ENCODE peak calls at places on chromosomes 12 and 14, in ten cellular contexts. One of them, this sample, is unnamed.

GRCh38 chr14:69928111-69928523 is 48.9 kb downstream of the SMOC1 start:
- DNase-seq in AG04450: peak; percentile 58
- DNase-seq in heart left ventricle: no peak
- DNase-seq in HCT116: no peak
- DNase-seq in BE2C: no peak
- DNase-seq in mucosa of descending colon: no peak
- DNase-seq in NB4: no peak
- DNase-seq in Panc1: no peak
- DNase-seq in type B pancreatic cell: no peak
- DNase-seq in A549: peak; percentile 11
- DNase-seq in this sample: peak; percentile 18

GRCh38 chr14:31937730-31938346 is 139.3 kb upstream of the ARHGAP5 start:
- DNase-seq in AG04450: no peak
- DNase-seq in heart left ventricle: peak; percentile 58
- DNase-seq in HCT116: peak; percentile 91
- DNase-seq in BE2C: peak; percentile 35
- DNase-seq in mucosa of descending colon: peak; percentile 48
- DNase-seq in NB4: peak; percentile 58
- DNase-seq in Panc1: peak; percentile 89
- DNase-seq in type B pancreatic cell: no peak
- DNase-seq in A549: peak; percentile 96
- DNase-seq in this sample: peak; percentile 76

GRCh38 chr12:132287391-132288238 is 41.8 kb downstream of the GALNT9 start:
- DNase-seq in AG04450: no peak
- DNase-seq in heart left ventricle: no peak
- DNase-seq in HCT116: no peak
- DNase-seq in BE2C: no peak
- DNase-seq in mucosa of descending colon: no peak
- DNase-seq in NB4: no peak
- DNase-seq in Panc1: no peak
- DNase-seq in type B pancreatic cell: no peak
- DNase-seq in A549: no peak
- DNase-seq in this sample: no peak

GRCh38 chr12:109880938-109881337 is 597 bp upstream of the GLTP start:
- DNase-seq in AG04450: no peak
- DNase-seq in heart left ventricle: no peak
- DNase-seq in HCT116: no peak
- DNase-seq in BE2C: no peak
- DNase-seq in mucosa of descending colon: no peak
- DNase-seq in NB4: no peak
- DNase-seq in Panc1: no peak
- DNase-seq in type B pancreatic cell: no peak
- DNase-seq in A549: no peak
- DNase-seq in this sample: no peak

GRCh38 chr12:94806617-94807016 is 156.3 kb upstream of the TMCC3 start:
- DNase-seq in AG04450: no peak
- DNase-seq in heart left ventricle: no peak
- DNase-seq in HCT116: no peak
- DNase-seq in BE2C: no peak
- DNase-seq in mucosa of descending colon: no peak
- DNase-seq in NB4: no peak
- DNase-seq in Panc1: no peak
- DNase-seq in type B pancreatic cell: no peak
- DNase-seq in A549: no peak
- DNase-seq in this sample: no peak

GRCh38 chr14:68199465-68200145 is 380.0 kb downstream of the RAD51B start:
- DNase-seq in AG04450: no peak
- DNase-seq in heart left ventricle: peak; percentile 66
- DNase-seq in HCT116: no peak
- DNase-seq in BE2C: no peak
- DNase-seq in mucosa of descending colon: no peak
- DNase-seq in NB4: no peak
- DNase-seq in Panc1: no peak
- DNase-seq in type B pancreatic cell: no peak
- DNase-seq in A549: no peak
- DNase-seq in this sample: no peak

GRCh38 chr12:126425264-126425663 is 1360.0 kb downstream of the AACS start:
- DNase-seq in AG04450: no peak
- DNase-seq in heart left ventricle: no peak
- DNase-seq in HCT116: no peak
- DNase-seq in BE2C: no peak
- DNase-seq in mucosa of descending colon: no peak
- DNase-seq in NB4: no peak
- DNase-seq in Panc1: no peak
- DNase-seq in type B pancreatic cell: no peak
- DNase-seq in A549: no peak
- DNase-seq in this sample: no peak

GRCh38 chr12:75820848-75821578 is 210.6 kb downstream of the PHLDA1 start:
- DNase-seq in AG04450: peak; percentile 93
- DNase-seq in heart left ventricle: peak; percentile 44
- DNase-seq in HCT116: no peak
- DNase-seq in BE2C: no peak
- DNase-seq in mucosa of descending colon: peak; percentile 23
- DNase-seq in NB4: no peak
- DNase-seq in Panc1: no peak
- DNase-seq in type B pancreatic cell: no peak
- DNase-seq in A549: peak; percentile 11
- DNase-seq in this sample: no peak

GRCh38 chr12:113854385-113855136 is 111.6 kb downstream of the RBM19 start:
- DNase-seq in AG04450: no peak
- DNase-seq in heart left ventricle: no peak
- DNase-seq in HCT116: no peak
- DNase-seq in BE2C: no peak
- DNase-seq in mucosa of descending colon: no peak
- DNase-seq in NB4: no peak
- DNase-seq in Panc1: no peak
- DNase-seq in type B pancreatic cell: no peak
- DNase-seq in A549: no peak
- DNase-seq in this sample: no peak
- TF ChIP-seq CTCF in AG04450: no peak
- TF ChIP-seq CTCF in heart left ventricle: no peak
- TF ChIP-seq CTCF in HCT116: no peak
- TF ChIP-seq CTCF in BE2C: no peak
- TF ChIP-seq CTCF in mucosa of descending colon: no peak
- TF ChIP-seq CTCF in NB4: no peak
- TF ChIP-seq CTCF in Panc1: no peak
- TF ChIP-seq CTCF in type B pancreatic cell: no peak
- TF ChIP-seq CTCF in A549: no peak
- TF ChIP-seq CTCF in this sample: no peak

GRCh38 chr14:57247283-57247682 is 21.4 kb downstream of the EXOC5 start:
- DNase-seq in AG04450: no peak
- DNase-seq in heart left ventricle: no peak
- DNase-seq in HCT116: no peak
- DNase-seq in BE2C: no peak
- DNase-seq in mucosa of descending colon: no peak
- DNase-seq in NB4: no peak
- DNase-seq in Panc1: no peak
- DNase-seq in type B pancreatic cell: no peak
- DNase-seq in A549: no peak
- DNase-seq in this sample: no peak
- TF ChIP-seq CTCF in AG04450: no peak
- TF ChIP-seq CTCF in heart left ventricle: no peak
- TF ChIP-seq CTCF in HCT116: no peak
- TF ChIP-seq CTCF in BE2C: no peak
- TF ChIP-seq CTCF in mucosa of descending colon: no peak
- TF ChIP-seq CTCF in NB4: no peak
- TF ChIP-seq CTCF in Panc1: no peak
- TF ChIP-seq CTCF in type B pancreatic cell: no peak
- TF ChIP-seq CTCF in A549: no peak
- TF ChIP-seq CTCF in this sample: no peak

GRCh38 chr12:117100851-117101673 is 1.8 kb upstream of the TESC start:
- DNase-seq in AG04450: no peak
- DNase-seq in heart left ventricle: no peak
- DNase-seq in HCT116: no peak
- DNase-seq in BE2C: no peak
- DNase-seq in mucosa of descending colon: no peak
- DNase-seq in NB4: peak; percentile 71
- DNase-seq in Panc1: no peak
- DNase-seq in type B pancreatic cell: no peak
- DNase-seq in A549: peak; percentile 54
- DNase-seq in this sample: no peak

GRCh38 chr12:117101953-117102833 is 3.0 kb upstream of the TESC start:
- DNase-seq in AG04450: no peak
- DNase-seq in heart left ventricle: no peak
- DNase-seq in HCT116: no peak
- DNase-seq in BE2C: no peak
- DNase-seq in mucosa of descending colon: no peak
- DNase-seq in NB4: no peak
- DNase-seq in Panc1: no peak
- DNase-seq in type B pancreatic cell: no peak
- DNase-seq in A549: no peak
- DNase-seq in this sample: no peak

GRCh38 chr12:117098361-117099217 is 627 bp downstream of the TESC start:
- DNase-seq in AG04450: no peak
- DNase-seq in heart left ventricle: no peak
- DNase-seq in HCT116: no peak
- DNase-seq in BE2C: no peak
- DNase-seq in mucosa of descending colon: peak; percentile 34
- DNase-seq in NB4: peak; percentile 62
- DNase-seq in Panc1: no peak
- DNase-seq in type B pancreatic cell: no peak
- DNase-seq in A549: peak; percentile 37
- DNase-seq in this sample: no peak

GRCh38 chr12:117098071-117098360 is 1.2 kb downstream of the TESC start:
- DNase-seq in AG04450: no peak
- DNase-seq in heart left ventricle: no peak
- DNase-seq in HCT116: no peak
- DNase-seq in BE2C: no peak
- DNase-seq in mucosa of descending colon: no peak
- DNase-seq in NB4: no peak
- DNase-seq in Panc1: no peak
- DNase-seq in type B pancreatic cell: no peak
- DNase-seq in A549: no peak
- DNase-seq in this sample: no peak

DNA sequence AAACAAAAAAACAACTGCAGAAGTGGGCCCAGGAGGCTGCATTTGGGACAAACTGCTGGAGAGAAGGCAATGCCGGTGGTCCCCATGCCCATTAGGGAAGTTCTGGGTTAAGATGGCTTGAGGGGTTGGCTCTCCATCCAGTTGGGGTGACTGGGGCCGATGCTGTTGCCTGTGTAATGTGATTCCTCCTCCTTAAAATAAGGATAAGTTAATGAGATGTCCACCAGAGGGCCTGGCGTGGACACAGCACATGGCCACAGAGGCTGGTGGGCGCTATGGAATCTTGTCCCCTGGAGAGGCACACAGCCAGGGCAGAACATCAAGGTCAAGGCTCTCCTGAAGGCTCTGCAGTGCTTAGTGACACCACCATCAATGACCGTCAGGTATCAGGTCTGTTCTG is 1.0 kb upstream of the TESC start:
- DNase-seq in AG04450: no peak
- DNase-seq in heart left ventricle: no peak
- DNase-seq in HCT116: peak; percentile 15
- DNase-seq in BE2C: no peak
- DNase-seq in mucosa of descending colon: no peak
- DNase-seq in NB4: peak; percentile 72
- DNase-seq in Panc1: no peak
- DNase-seq in type B pancreatic cell: no peak
- DNase-seq in A549: peak; percentile 63
- DNase-seq in this sample: peak; percentile 57
- TF ChIP-seq CTCF in AG04450: peak; percentile 49
- TF ChIP-seq CTCF in heart left ventricle: peak; percentile 32
- TF ChIP-seq CTCF in HCT116: peak; percentile 36
- TF ChIP-seq CTCF in BE2C: peak; percentile 22
- TF ChIP-seq CTCF in mucosa of descending colon: no peak
- TF ChIP-seq CTCF in NB4: peak; percentile 41
- TF ChIP-seq CTCF in Panc1: no peak
- TF ChIP-seq CTCF in type B pancreatic cell: peak; percentile 59
- TF ChIP-seq CTCF in A549: peak; percentile 41
- TF ChIP-seq CTCF in this sample: no peak

GRCh38 chr14:92605274-92605940 is 91.8 kb downstream of the RIN3 start:
- DNase-seq in AG04450: no peak
- DNase-seq in heart left ventricle: no peak
- DNase-seq in HCT116: no peak
- DNase-seq in BE2C: no peak
- DNase-seq in mucosa of descending colon: no peak
- DNase-seq in NB4: no peak
- DNase-seq in Panc1: no peak
- DNase-seq in type B pancreatic cell: no peak
- DNase-seq in A549: no peak
- DNase-seq in this sample: no peak

GRCh38 chr14:92601131-92601710 is 87.6 kb downstream of the RIN3 start:
- DNase-seq in AG04450: no peak
- DNase-seq in heart left ventricle: no peak
- DNase-seq in HCT116: no peak
- DNase-seq in BE2C: no peak
- DNase-seq in mucosa of descending colon: no peak
- DNase-seq in NB4: no peak
- DNase-seq in Panc1: no peak
- DNase-seq in type B pancreatic cell: no peak
- DNase-seq in A549: no peak
- DNase-seq in this sample: no peak

GRCh38 chr14:92600318-92601053 is 86.9 kb downstream of the RIN3 start:
- DNase-seq in AG04450: no peak
- DNase-seq in heart left ventricle: no peak
- DNase-seq in HCT116: no peak
- DNase-seq in BE2C: no peak
- DNase-seq in mucosa of descending colon: no peak
- DNase-seq in NB4: peak; percentile 73
- DNase-seq in Panc1: no peak
- DNase-seq in type B pancreatic cell: no peak
- DNase-seq in A549: peak; percentile 77
- DNase-seq in this sample: no peak

GRCh38 chr14:92601757-92602417 is 88.3 kb downstream of the RIN3 start:
- DNase-seq in AG04450: no peak
- DNase-seq in heart left ventricle: no peak
- DNase-seq in HCT116: no peak
- DNase-seq in BE2C: no peak
- DNase-seq in mucosa of descending colon: no peak
- DNase-seq in NB4: no peak
- DNase-seq in Panc1: no peak
- DNase-seq in type B pancreatic cell: no peak
- DNase-seq in A549: no peak
- DNase-seq in this sample: no peak

DNA sequence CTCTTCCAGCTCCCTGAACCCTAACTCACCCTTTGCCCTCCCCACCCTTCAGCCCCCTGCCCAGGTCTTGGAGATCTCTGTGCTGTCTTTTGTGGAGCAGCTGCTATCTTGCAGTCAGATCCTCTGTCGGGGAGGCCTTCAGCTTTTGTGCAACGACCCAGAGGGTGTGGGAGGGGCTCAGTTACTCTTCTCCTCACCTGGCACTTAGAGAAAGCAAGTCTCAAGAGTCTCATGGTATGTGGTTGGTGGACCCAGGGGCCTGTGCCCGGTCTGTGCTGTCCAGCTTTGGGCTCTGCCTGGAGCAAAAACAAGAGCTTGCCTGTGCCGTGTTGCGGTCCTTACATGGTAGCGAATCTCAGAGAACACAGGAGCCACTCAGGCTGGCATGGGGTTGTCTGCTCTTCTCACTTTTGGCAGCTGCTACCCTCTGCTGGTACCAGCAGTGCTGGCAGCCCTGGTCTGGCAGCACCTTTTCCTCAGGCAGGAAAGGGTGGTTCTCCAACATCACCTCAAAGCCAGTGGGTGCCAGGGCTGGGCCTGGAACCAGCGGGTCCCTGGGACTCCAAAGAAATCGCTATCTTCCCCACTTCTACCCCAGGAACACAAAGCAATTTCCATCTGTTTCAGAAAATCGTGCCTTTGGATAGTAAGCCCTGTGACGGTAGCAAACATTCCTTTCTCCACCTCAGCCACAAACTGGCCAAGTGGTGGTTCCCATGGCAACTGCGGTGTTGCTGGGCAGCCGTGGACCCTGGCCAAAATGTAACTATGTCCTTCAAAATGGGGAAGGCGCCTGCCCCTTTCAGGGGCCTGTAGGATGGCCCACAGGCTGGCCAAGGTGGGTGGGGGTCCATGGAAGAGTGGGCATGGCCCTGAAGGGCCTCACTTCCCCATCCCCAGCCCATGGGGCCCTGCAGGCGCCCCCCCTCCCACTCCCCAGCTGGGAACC is 90.0 kb downstream of the RIN3 start:
- DNase-seq in AG04450: peak; percentile 63
- DNase-seq in heart left ventricle: peak; percentile 58
- DNase-seq in HCT116: no peak
- DNase-seq in BE2C: no peak
- DNase-seq in mucosa of descending colon: no peak
- DNase-seq in NB4: no peak
- DNase-seq in Panc1: no peak
- DNase-seq in type B pancreatic cell: no peak
- DNase-seq in A549: peak; percentile 46
- DNase-seq in this sample: peak; percentile 25
- TF ChIP-seq CTCF in AG04450: peak; percentile 32
- TF ChIP-seq CTCF in heart left ventricle: peak; percentile 43
- TF ChIP-seq CTCF in HCT116: no peak
- TF ChIP-seq CTCF in BE2C: peak; percentile 17
- TF ChIP-seq CTCF in mucosa of descending colon: no peak
- TF ChIP-seq CTCF in NB4: no peak
- TF ChIP-seq CTCF in Panc1: peak; percentile 27
- TF ChIP-seq CTCF in type B pancreatic cell: no peak
- TF ChIP-seq CTCF in A549: peak; percentile 38
- TF ChIP-seq CTCF in this sample: no peak